ENCODE peak calls at places on chromosome 3, in ten cellular contexts. One of them, this sample, is unnamed.

GRCh38 chr3:146881366-146881765 is 276.2 kb upstream of the PLSCR5 start:
- DNase-seq in KBM-7: no peak
- DNase-seq in T-helper 2 cell: no peak
- DNase-seq in Calu3: no peak
- DNase-seq in colonic mucosa: no peak
- DNase-seq in lower lobe of right lung: no peak
- DNase-seq in kidney tubule cell: no peak
- DNase-seq in caudate nucleus: no peak
- DNase-seq in NCI-H2081: no peak
- DNase-seq in AG10803: no peak
- DNase-seq in this sample: no peak

GRCh38 chr3:112735927-112736326 is 95.0 kb upstream of the CCDC80 start:
- DNase-seq in AG10803: no peak
- DNase-seq in KBM-7: no peak
- DNase-seq in NCI-H2081: no peak
- DNase-seq in kidney tubule cell: no peak
- DNase-seq in lower lobe of right lung: no peak
- DNase-seq in Calu3: no peak
- DNase-seq in caudate nucleus: no peak
- DNase-seq in T-helper 2 cell: no peak
- DNase-seq in colonic mucosa: no peak
- DNase-seq in this sample: no peak

GRCh38 chr3:131036200-131036816 is 9.6 kb downstream of the NEK11 start:
- DNase-seq in caudate nucleus: no peak
- DNase-seq in kidney tubule cell: peak; percentile 54
- DNase-seq in colonic mucosa: no peak
- DNase-seq in AG10803: peak; percentile 81
- DNase-seq in KBM-7: no peak
- DNase-seq in NCI-H2081: no peak
- DNase-seq in lower lobe of right lung: no peak
- DNase-seq in Calu3: no peak
- DNase-seq in T-helper 2 cell: no peak
- DNase-seq in this sample: no peak

GRCh38 chr3:45455040-45455439 is 66.7 kb downstream of the LARS2 start:
- DNase-seq in colonic mucosa: no peak
- DNase-seq in kidney tubule cell: no peak
- DNase-seq in NCI-H2081: no peak
- DNase-seq in KBM-7: no peak
- DNase-seq in lower lobe of right lung: no peak
- DNase-seq in T-helper 2 cell: no peak
- DNase-seq in AG10803: no peak
- DNase-seq in caudate nucleus: no peak
- DNase-seq in Calu3: no peak
- DNase-seq in this sample: no peak

GRCh38 chr3:123679712-123680386 is 95.0 kb upstream of the HACD2 start:
- DNase-seq in NCI-H2081: peak; percentile 13
- DNase-seq in kidney tubule cell: no peak
- DNase-seq in caudate nucleus: no peak
- DNase-seq in Calu3: no peak
- DNase-seq in T-helper 2 cell: no peak
- DNase-seq in AG10803: no peak
- DNase-seq in KBM-7: no peak
- DNase-seq in colonic mucosa: no peak
- DNase-seq in lower lobe of right lung: no peak
- DNase-seq in this sample: no peak

GRCh38 chr3:180278583-180279188 is 241.9 kb upstream of the PEX5L start:
- DNase-seq in T-helper 2 cell: no peak
- DNase-seq in kidney tubule cell: no peak
- DNase-seq in NCI-H2081: no peak
- DNase-seq in colonic mucosa: no peak
- DNase-seq in KBM-7: no peak
- DNase-seq in Calu3: no peak
- DNase-seq in caudate nucleus: no peak
- DNase-seq in lower lobe of right lung: no peak
- DNase-seq in AG10803: no peak
- DNase-seq in this sample: no peak

GRCh38 chr3:31877559-31877958 is 103.5 kb downstream of the OSBPL10 start:
- DNase-seq in colonic mucosa: no peak
- DNase-seq in NCI-H2081: no peak
- DNase-seq in lower lobe of right lung: no peak
- DNase-seq in KBM-7: no peak
- DNase-seq in T-helper 2 cell: no peak
- DNase-seq in Calu3: no peak
- DNase-seq in AG10803: no peak
- DNase-seq in kidney tubule cell: no peak
- DNase-seq in caudate nucleus: no peak
- DNase-seq in this sample: no peak

GRCh38 chr3:43641306-43642114 is 19.7 kb upstream of the ANO10 start:
- DNase-seq in kidney tubule cell: no peak
- DNase-seq in AG10803: peak; percentile 70
- DNase-seq in KBM-7: no peak
- DNase-seq in T-helper 2 cell: no peak
- DNase-seq in colonic mucosa: no peak
- DNase-seq in lower lobe of right lung: no peak
- DNase-seq in NCI-H2081: no peak
- DNase-seq in caudate nucleus: no peak
- DNase-seq in Calu3: no peak
- DNase-seq in this sample: no peak

This sample was measured in mucosa of descending colon.